ENCODE peak calls at places on chromosomes 16 and 17, in ten cellular contexts. G is breast epithelium; B is left ventricle myocardium inferior; N is CD8-positive, alpha-beta memory T cell; E is adipocyte; K is heart left ventricle; R is right atrium auricular region; Y is ascending aorta; T is prostate gland; M is CD4-positive, CD25-positive, alpha-beta regulatory T cell. J is an unnamed sample.

GRCh38 chr17:64001763-64002529 is 3.8 kb downstream of the PRR29 start:
- DNase-seq in Y (peak; percentile 79), B (no peak), M (no peak), R (peak; percentile 89), E (no peak), T (no peak), N (no peak), K (peak; percentile 66), G (no peak), J (no peak)

GRCh38 chr17:15942207-15942833 is 2.6 kb upstream of the ADORA2B start:
- DNase-seq in G (no peak), T (no peak), B (peak; percentile 36), E (no peak), M (no peak), N (no peak), R (no peak), K (no peak), Y (no peak), J (no peak)

GRCh38 chr17:57455063-57455914 is 199.0 kb downstream of the MSI2 start:
- DNase-seq in B (no peak), M (peak; percentile 74), G (no peak), Y (no peak), K (no peak), T (no peak), E (no peak), N (peak; percentile 42), R (no peak), J (peak; percentile 80)

GRCh38 chr17:77610980-77611641 is 347.4 kb upstream of the TNRC6C start:
- DNase-seq in B (no peak), R (no peak), K (no peak), Y (peak; percentile 46), T (no peak), N (no peak), G (no peak), E (peak; percentile 84), M (no peak), J (no peak)

GRCh38 chr17:11805952-11806351 is 191.3 kb downstream of the ZNF18 start:
- DNase-seq in G (no peak), E (no peak), K (no peak), T (no peak), B (no peak), N (no peak), R (no peak), Y (no peak), M (no peak), J (no peak)

GRCh38 chr16:81679721-81680430 is 99.2 kb upstream of the PLCG2 start:
- DNase-seq in N (no peak), Y (no peak), E (no peak), K (no peak), B (no peak), R (no peak), T (no peak), M (no peak), G (no peak), J (no peak)

GRCh38 chr16:83928341-83929055 is 24.5 kb upstream of the OSGIN1 start:
- DNase-seq in E (peak; percentile 81), Y (no peak), N (no peak), R (no peak), G (no peak), T (no peak), B (no peak), K (no peak), M (no peak), J (no peak)

GRCh38 chr17:58245428-58246103 is 7.2 kb downstream of the LPO start:
- DNase-seq in M (no peak), G (no peak), B (no peak), N (no peak), K (no peak), Y (no peak), T (no peak), E (no peak), R (peak; percentile 9), J (no peak)

GRCh38 chr17:37067555-37068111 is 118.9 kb downstream of the AATF start:
- DNase-seq in T (peak; percentile 14), K (no peak), M (no peak), N (no peak), B (peak; percentile 33), R (peak; percentile 60), E (peak; percentile 86), G (peak; percentile 39), Y (no peak), J (no peak)

GRCh38 chr17:4142107-4142900 is 526 bp downstream of the ZZEF1 start:
- DNase-seq in R (no peak), E (peak; percentile 69), B (peak; percentile 24), N (no peak), Y (peak; percentile 70), T (no peak), K (peak; percentile 21), G (peak; percentile 34), M (peak; percentile 51), J (no peak)

GRCh38 chr17:74152591-74153455 is 50.7 kb upstream of the RPL38 start:
- DNase-seq in M (no peak), K (no peak), E (peak; percentile 1), T (no peak), B (no peak), N (no peak), G (no peak), R (no peak), Y (peak; percentile 52), J (no peak)

GRCh38 chr16:31130336-31130812 is 5.2 kb downstream of the PRSS8 start:
- DNase-seq in Y (no peak), E (no peak), T (no peak), K (no peak), B (no peak), M (no peak), N (no peak), G (no peak), R (no peak), J (no peak)

GRCh38 chr17:62637809-62638208 is 10.3 kb downstream of the MRC2 start:
- DNase-seq in E (no peak), K (no peak), G (no peak), M (no peak), T (no peak), B (no peak), Y (no peak), R (no peak), N (no peak), J (no peak)

GRCh38 chr16:76956394-76956793 is 234.6 kb upstream of the MON1B start:
- DNase-seq in N (no peak), R (no peak), G (no peak), M (no peak), E (no peak), T (no peak), Y (no peak), B (no peak), K (no peak), J (no peak)

GRCh38 chr17:4566785-4567184 is 6.4 kb upstream of the GGT6 start:
- DNase-seq in N (no peak), R (peak; percentile 64), G (no peak), E (peak; percentile 78), T (peak; percentile 43), Y (no peak), K (peak; percentile 53), B (no peak), M (peak; percentile 57), J (no peak)

GRCh38 chr17:7846063-7846735 is 8.7 kb upstream of the TMEM88 start:
- DNase-seq in G (no peak), K (no peak), T (no peak), R (no peak), E (no peak), N (no peak), Y (peak; percentile 49), B (no peak), M (no peak), J (no peak)

DNA sequence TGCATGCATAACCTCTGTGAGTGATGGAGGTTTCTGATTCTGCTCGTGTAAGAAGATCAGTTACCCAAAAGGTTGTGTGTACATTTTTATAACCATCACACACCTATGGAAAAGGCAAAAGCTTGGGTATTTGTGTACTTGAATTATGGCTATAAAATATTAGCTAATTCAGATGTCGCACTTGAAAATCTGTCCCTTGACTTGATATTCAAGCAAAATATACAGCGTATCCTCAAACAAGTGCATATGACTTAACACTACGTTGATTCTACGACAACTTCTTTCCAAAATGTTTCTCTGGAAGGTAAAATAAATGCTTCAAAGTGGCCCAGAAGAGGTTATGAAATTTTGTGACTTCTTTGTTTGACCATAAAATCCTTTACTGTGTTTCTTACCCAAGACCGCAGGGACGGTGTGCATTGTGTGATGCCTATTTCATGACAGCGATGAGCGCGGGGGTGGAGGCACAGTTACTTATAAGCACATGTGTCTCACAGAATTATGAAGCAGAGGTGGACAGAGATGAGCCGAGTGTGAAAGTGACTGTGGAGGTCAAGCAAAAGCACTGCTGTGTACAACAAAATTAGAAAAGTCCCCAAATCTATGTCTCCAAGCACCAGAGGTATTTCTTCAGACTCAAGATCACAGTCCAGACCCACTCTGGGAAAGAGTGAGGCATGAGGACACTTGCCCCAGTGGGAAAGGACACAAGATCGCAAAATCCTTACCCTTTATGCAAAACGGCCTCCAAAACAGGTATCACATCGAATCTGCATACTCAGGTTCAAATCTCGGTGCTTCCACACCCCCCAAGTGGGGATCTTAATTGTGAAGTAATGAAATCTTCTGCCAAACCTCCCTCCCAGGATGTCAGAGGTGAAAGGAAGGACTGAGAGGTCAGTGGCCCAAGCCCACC is 4.1 kb upstream of the HOXB9 start:
- DNase-seq in G (no peak), T (no peak), Y (no peak), E (no peak), K (no peak), R (no peak), N (no peak), M (no peak), B (no peak), J (no peak)
- H3K27me3 ChIP-seq in G (peaks cover 100% of the 10 kb centered on the region), T (peaks cover 58% of the 10 kb centered on the region), Y (peaks cover 29% of the 10 kb centered on the region), E (peaks cover 86% of the 10 kb centered on the region), K (peaks cover 88% of the 10 kb centered on the region), R (peaks cover 93% of the 10 kb centered on the region), N (peaks cover 69% of the 10 kb centered on the region), M (peaks cover 58% of the 10 kb centered on the region), B (peaks cover 100% of the 10 kb centered on the region), J (peaks cover 2% of the 10 kb centered on the region)

GRCh38 chr16:3035289-3035971 is 1.3 kb downstream of the BICDL2 start:
- DNase-seq in T (no peak), M (no peak), K (no peak), E (no peak), Y (no peak), B (no peak), N (no peak), R (no peak), G (no peak), J (no peak)
- H3K27me3 ChIP-seq in T (no peaks in the 10 kb centered on the region), M (peaks cover 41% of the 10 kb centered on the region), K (peaks cover 31% of the 10 kb centered on the region), E (peaks cover 64% of the 10 kb centered on the region), Y (peaks cover 32% of the 10 kb centered on the region), B (peaks cover 95% of the 10 kb centered on the region), N (peaks cover 63% of the 10 kb centered on the region), R (peaks cover 39% of the 10 kb centered on the region), G (peaks cover 40% of the 10 kb centered on the region), J (peaks cover 8% of the 10 kb centered on the region)

DNA sequence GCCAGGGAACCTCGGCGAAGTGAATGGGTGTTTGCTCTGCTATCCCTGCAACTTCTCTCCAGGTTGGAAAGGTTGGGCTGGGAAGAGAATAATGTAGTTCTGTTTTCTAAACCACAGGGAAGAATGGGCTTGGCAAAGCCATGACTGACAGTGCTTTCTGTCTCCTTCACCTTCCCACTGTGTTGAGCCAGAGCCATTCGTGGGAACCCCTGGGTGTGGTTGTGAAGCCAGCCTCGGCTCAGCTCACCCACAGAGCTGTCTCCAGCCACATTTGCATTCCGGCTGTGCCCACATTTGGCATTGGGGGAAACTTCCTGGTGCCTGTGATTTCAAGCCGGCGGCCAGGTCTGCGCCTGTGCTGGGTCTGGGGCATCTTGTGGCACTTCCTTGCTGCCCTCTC is 39.9 kb downstream of the BAIAP2 start:
- DNase-seq in N (no peak), Y (no peak), B (no peak), K (no peak), T (no peak), G (peak; percentile 79), R (no peak), M (no peak), E (no peak), J (no peak)
- H3K27me3 ChIP-seq in N (no peaks in the 10 kb centered on the region), Y (no peaks in the 10 kb centered on the region), B (no peaks in the 10 kb centered on the region), K (no peaks in the 10 kb centered on the region), T (no peaks in the 10 kb centered on the region), G (no peaks in the 10 kb centered on the region), R (no peaks in the 10 kb centered on the region), M (no peaks in the 10 kb centered on the region), E (no peaks in the 10 kb centered on the region), J (no peaks in the 10 kb centered on the region)

GRCh38 chr16:85386467-85387170 is 226.5 kb upstream of the GSE1 start:
- DNase-seq in N (no peak), E (no peak), M (no peak), T (no peak), K (no peak), R (no peak), B (peak; percentile 1), Y (no peak), G (no peak), J (no peak)
- H3K27me3 ChIP-seq in N (no peaks in the 10 kb centered on the region), E (no peaks in the 10 kb centered on the region), M (no peaks in the 10 kb centered on the region), T (no peaks in the 10 kb centered on the region), K (no peaks in the 10 kb centered on the region), R (no peaks in the 10 kb centered on the region), B (no peaks in the 10 kb centered on the region), Y (no peaks in the 10 kb centered on the region), G (no peaks in the 10 kb centered on the region), J (no peaks in the 10 kb centered on the region)